ENCODE peak calls at places on chromosomes 7 and 10, in eight cellular contexts. M, O, N, Y, L, H, F and U are unnamed samples.

GRCh38 chr10:107144490-107144889 is 20.0 kb downstream of the SORCS1 start:
- DNase-seq in M (no peak), O (peak; percentile 61), N (no peak), Y (no peak), L (no peak), H (no peak), F (no peak), U (no peak)

GRCh38 chr7:79290841-79291497 is 162.5 kb downstream of the MAGI2 start:
- DNase-seq in M (no peak), O (no peak), N (no peak), Y (no peak), L (no peak), H (peak; percentile 49), F (no peak), U (peak; percentile 69)

GRCh38 chr7:52897708-52898107 is 137.7 kb upstream of the POM121L12 start:
- DNase-seq in M (no peak), O (no peak), N (no peak), Y (no peak), L (no peak), H (no peak), F (no peak), U (no peak)

GRCh38 chr7:46580756-46581155 is 659.7 kb upstream of the IGFBP3 start:
- DNase-seq in M (no peak), O (no peak), N (no peak), Y (no peak), L (no peak), H (no peak), F (no peak), U (no peak)

GRCh38 chr10:132924046-132924952 is 18.1 kb downstream of the CFAP46 start:
- DNase-seq in M (no peak), O (no peak), N (no peak), Y (no peak), L (no peak), H (no peak), F (no peak), U (no peak)

GRCh38 chr10:110893559-110894179 is 21.9 kb downstream of the PDCD4 start:
- DNase-seq in M (no peak), O (peak; percentile 48), N (no peak), Y (peak; percentile 75), L (no peak), H (peak; percentile 31), F (no peak), U (no peak)

GRCh38 chr10:50991496-50992355 is 82.6 kb upstream of the PRKG1 start:
- DNase-seq in M (peak; percentile 67), O (peak; percentile 58), N (peak; percentile 59), Y (no peak), L (peak; percentile 25), H (no peak), F (peak; percentile 61), U (no peak)

GRCh38 chr10:106440767-106441166 is 723.7 kb downstream of the SORCS1 start:
- DNase-seq in M (no peak), O (no peak), N (no peak), Y (no peak), L (no peak), H (peak; percentile 1), F (no peak), U (peak; percentile 100)

GRCh38 chr10:44925224-44925623 is 14.1 kb downstream of the TMEM72 start:
- DNase-seq in M (no peak), O (peak; percentile 87), N (no peak), Y (no peak), L (no peak), H (no peak), F (no peak), U (no peak)

GRCh38 chr10:119025336-119025735 is 4.2 kb upstream of the NANOS1 start:
- DNase-seq in M (peak; percentile 92), O (no peak), N (peak; percentile 91), Y (no peak), L (peak; percentile 80), H (peak; percentile 70), F (peak; percentile 59), U (peak; percentile 48)

GRCh38 chr10:32411797-32412498 is 34.0 kb upstream of the CCDC7 start:
- DNase-seq in M (no peak), O (no peak), N (no peak), Y (no peak), L (no peak), H (peak; percentile 4), F (no peak), U (no peak)

GRCh38 chr7:2521341-2521745 is 1.8 kb downstream of the LFNG start:
- DNase-seq in M (no peak), O (peak; percentile 66), N (no peak), Y (peak; percentile 32), L (no peak), H (no peak), F (no peak), U (no peak)

GRCh38 chr7:2523941-2524807 is 4.6 kb downstream of the LFNG start:
- DNase-seq in M (peak; percentile 84), O (peak; percentile 98), N (peak; percentile 93), Y (peak; percentile 42), L (peak; percentile 99), H (peak; percentile 65), F (peak; percentile 62), U (no peak)

GRCh38 chr7:2521952-2522591 is 2.5 kb downstream of the LFNG start:
- DNase-seq in M (peak; percentile 50), O (peak; percentile 47), N (peak; percentile 77), Y (peak; percentile 88), L (peak; percentile 43), H (no peak), F (no peak), U (no peak)

GRCh38 chr7:2523461-2523905 is 3.9 kb downstream of the LFNG start:
- DNase-seq in M (no peak), O (peak; percentile 81), N (peak; percentile 62), Y (no peak), L (peak; percentile 81), H (no peak), F (no peak), U (no peak)

GRCh38 chr7:2522780-2523433 is 3.3 kb downstream of the LFNG start:
- DNase-seq in M (no peak), O (peak; percentile 88), N (no peak), Y (peak; percentile 59), L (peak; percentile 56), H (peak; percentile 82), F (no peak), U (peak; percentile 99)
- H3K27me3 ChIP-seq in M (peaks cover 71% of the 10 kb centered on the region), O (peaks cover 10% of the 10 kb centered on the region), N (no peaks in the 10 kb centered on the region), Y (no peaks in the 10 kb centered on the region), L (no peaks in the 10 kb centered on the region), H (no peaks in the 10 kb centered on the region), F (peaks cover 10% of the 10 kb centered on the region), U (peaks cover 3% of the 10 kb centered on the region)

GRCh38 chr10:97736403-97736901 is 476 bp upstream of the ZFYVE27 start:
- DNase-seq in M (no peak), O (no peak), N (no peak), Y (no peak), L (no peak), H (no peak), F (no peak), U (no peak)
- H3K27ac ChIP-seq in M (peak overlapping the region; percentile 88), O (no peak overlapping the region), N (peak overlapping the region; percentile 98), Y (peak overlapping the region; percentile 92), L (peak overlapping the region; percentile 92), H (no peak overlapping the region), F (peak overlapping the region; percentile 78), U (no peak overlapping the region)

DNA sequence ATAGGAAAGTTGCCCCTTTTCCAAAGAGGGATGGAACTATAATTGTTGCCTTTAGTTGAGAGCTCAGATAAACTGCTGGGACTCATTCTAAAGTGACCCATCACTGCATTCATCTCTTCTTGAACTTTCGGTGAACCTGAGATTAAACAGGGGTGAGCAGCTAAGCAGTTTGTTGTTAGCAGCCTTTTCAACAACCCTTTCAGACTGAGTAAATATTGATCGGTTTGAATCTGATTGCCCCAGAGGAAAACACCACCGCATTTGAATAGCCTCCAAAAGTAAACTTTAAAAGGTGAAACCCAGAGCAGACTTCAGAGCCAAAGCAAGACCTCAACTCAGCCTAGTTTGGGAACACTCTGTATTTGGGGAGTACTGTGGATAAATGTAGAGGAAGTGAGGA is 4.7 kb downstream of the HOXA1 start:
- DNase-seq in M (no peak), O (no peak), N (no peak), Y (no peak), L (no peak), H (no peak), F (no peak), U (no peak)
- H3K27me3 ChIP-seq in M (peaks cover 100% of the 10 kb centered on the region), O (peaks cover 100% of the 10 kb centered on the region), N (no peaks in the 10 kb centered on the region), Y (peaks cover 44% of the 10 kb centered on the region), L (peaks cover 65% of the 10 kb centered on the region), H (peaks cover 72% of the 10 kb centered on the region), F (peaks cover 17% of the 10 kb centered on the region), U (no peaks in the 10 kb centered on the region)

DNA sequence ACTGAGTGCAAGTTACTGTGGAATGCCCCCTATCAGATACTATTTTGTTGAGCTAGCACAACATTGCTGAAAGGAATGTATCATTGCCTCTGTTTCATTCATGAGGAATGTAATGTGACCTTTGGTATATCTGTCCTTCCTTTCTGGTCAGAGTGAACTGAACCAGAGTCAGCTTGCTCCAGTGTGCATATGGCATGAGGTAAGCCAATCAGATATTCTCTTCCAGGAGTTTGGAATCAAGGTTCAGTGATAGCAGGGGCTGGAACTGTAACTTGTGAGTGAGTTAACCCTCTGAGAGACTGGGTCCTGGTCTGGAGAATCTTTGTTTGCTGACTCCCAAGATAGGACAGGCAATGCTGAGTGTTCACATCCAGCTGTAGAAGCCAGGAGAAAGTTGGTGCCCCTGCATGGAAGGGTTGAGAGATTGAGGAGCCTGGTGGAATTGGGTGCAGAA is 45.3 kb upstream of the OSBPL3 start:
- DNase-seq in M (no peak), O (no peak), N (no peak), Y (no peak), L (no peak), H (peak; percentile 93), F (no peak), U (peak; percentile 81)
- H3K27ac ChIP-seq in M (no peak overlapping the region), O (no peak overlapping the region), N (no peak overlapping the region), Y (no peak overlapping the region), L (no peak overlapping the region), H (peak overlapping the region; percentile 67), F (no peak overlapping the region), U (peak overlapping the region; percentile 32)

GRCh38 chr7:51152801-51153200 is 163.8 kb downstream of the COBL start:
- DNase-seq in M (no peak), O (no peak), N (no peak), Y (no peak), L (no peak), H (no peak), F (no peak), U (no peak)
- H3K27me3 ChIP-seq in M (no peaks in the 10 kb centered on the region), O (no peaks in the 10 kb centered on the region), N (no peaks in the 10 kb centered on the region), Y (no peaks in the 10 kb centered on the region), L (no peaks in the 10 kb centered on the region), H (peaks cover 11% of the 10 kb centered on the region), F (no peaks in the 10 kb centered on the region), U (peaks cover 6% of the 10 kb centered on the region)

GRCh38 chr10:69346776-69347175 is 68.5 kb downstream of the HK1 start:
- DNase-seq in M (no peak), O (no peak), N (no peak), Y (no peak), L (no peak), H (no peak), F (no peak), U (no peak)
- H3K27ac ChIP-seq in M (peak overlapping the region; percentile 59), O (no peak overlapping the region), N (peak overlapping the region; percentile 51), Y (peak overlapping the region; percentile 77), L (no peak overlapping the region), H (no peak overlapping the region), F (no peak overlapping the region), U (no peak overlapping the region)